ENCODE peak calls at places on chromosomes 13 and 19, in four cellular contexts. W is IMR-90; V is CD8-positive, alpha-beta T cell; R is choroid plexus epithelial cell. C is an unnamed sample.

GRCh38 chr13:20190481-20191310 is 2.0 kb downstream of the GJB2 start:
- DNase-seq in V (no peak), W (peak), R (peak), C (no peak)

GRCh38 chr13:110302986-110303385 is 4.0 kb downstream of the COL4A1 start:
- DNase-seq in W (no peak), R (no peak), V (no peak), C (no peak)

GRCh38 chr13:113941571-113942191 is 32.2 kb downstream of the C13orf46 start:
- DNase-seq in R (peak), W (no peak), V (no peak), C (no peak)

GRCh38 chr19:55688422-55689218 is 13.6 kb downstream of the EPN1 start:
- DNase-seq in V (no peak), W (no peak), R (no peak), C (no peak)

GRCh38 chr19:3855321-3855720 is 13.5 kb downstream of the ZFR2 start:
- DNase-seq in R (no peak), V (no peak), W (no peak), C (no peak)

GRCh38 chr19:34967551-34967950 is 3.5 kb upstream of the ZNF792 start:
- DNase-seq in V (no peak), R (no peak), W (no peak), C (no peak)

GRCh38 chr19:47374876-47375693 is 26.0 kb downstream of the DHX34 start:
- DNase-seq in R (no peak), V (no peak), W (no peak), C (no peak)

GRCh38 chr19:56538761-56539263 is at the start of gene ZFP28:
- DNase-seq in W (no peak), V (no peak), R (no peak), C (no peak)

GRCh38 chr13:92549275-92549674 is 677.3 kb upstream of the GPC6 start:
- DNase-seq in R (no peak), V (no peak), W (no peak), C (no peak)

GRCh38 chr13:70253834-70254233 is 145.6 kb upstream of the KLHL1 start:
- DNase-seq in R (peak), W (no peak), V (no peak), C (peak)

GRCh38 chr19:40596608-40597328 is 4.4 kb upstream of the LTBP4 start:
- DNase-seq in V (no peak), R (peak), W (peak), C (no peak)

GRCh38 chr19:5691930-5692784 is 2.1 kb downstream of the RPL36 start:
- DNase-seq in R (no peak), W (peak), V (no peak), C (no peak)

GRCh38 chr13:100728201-100728600 is 53.6 kb upstream of the TMTC4 start:
- DNase-seq in W (no peak), R (no peak), V (no peak), C (no peak)

GRCh38 chr13:59877933-59878332 is 285.8 kb downstream of the DIAPH3 start:
- DNase-seq in R (peak), W (peak), V (no peak), C (no peak)

GRCh38 chr13:43785166-43785680 is 1.5 kb downstream of the ENOX1 start:
- DNase-seq in V (no peak), R (no peak), W (peak), C (no peak)

GRCh38 chr13:43783820-43784219 is 3.0 kb downstream of the ENOX1 start:
- DNase-seq in R (peak), W (peak), V (no peak), C (no peak)

GRCh38 chr13:43782686-43783085 is 4.1 kb downstream of the ENOX1 start:
- DNase-seq in V (no peak), R (no peak), W (no peak), C (no peak)

GRCh38 chr13:43785681-43786471 is 896 bp downstream of the ENOX1 start:
- DNase-seq in W (peak), V (no peak), R (peak), C (no peak)

DNA sequence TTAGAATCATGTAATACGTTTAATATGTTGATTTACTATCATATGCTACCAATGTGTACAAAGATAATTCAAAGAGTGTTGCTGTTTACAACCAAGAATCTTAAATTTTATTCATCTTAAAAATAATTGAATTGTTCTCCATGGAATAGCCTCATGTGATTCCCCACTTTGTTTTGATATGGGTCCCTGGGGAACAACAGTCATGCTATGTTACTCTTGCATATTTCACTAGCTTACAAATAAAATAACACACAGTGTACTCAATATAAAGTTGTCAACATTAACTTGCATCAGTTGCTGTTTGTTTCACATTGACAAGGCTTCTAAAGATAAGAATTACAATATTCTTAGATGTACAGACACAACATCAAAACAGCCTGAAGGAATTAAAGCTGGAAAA is 2.3 kb downstream of the ENOX1 start:
- DNase-seq in W (no peak), V (no peak), R (peak), C (no peak)
- H3K4me3 ChIP-seq in W (no peak), V (no peak), R (no peak), C (no peak)

GRCh38 chr13:77820431-77821149 is 98.0 kb downstream of the EDNRB start:
- DNase-seq in R (no peak), W (no peak), V (no peak), C (no peak)
- TF ChIP-seq CTCF in R (peak), W (no peak), V (no peak), C (no peak)

DNA sequence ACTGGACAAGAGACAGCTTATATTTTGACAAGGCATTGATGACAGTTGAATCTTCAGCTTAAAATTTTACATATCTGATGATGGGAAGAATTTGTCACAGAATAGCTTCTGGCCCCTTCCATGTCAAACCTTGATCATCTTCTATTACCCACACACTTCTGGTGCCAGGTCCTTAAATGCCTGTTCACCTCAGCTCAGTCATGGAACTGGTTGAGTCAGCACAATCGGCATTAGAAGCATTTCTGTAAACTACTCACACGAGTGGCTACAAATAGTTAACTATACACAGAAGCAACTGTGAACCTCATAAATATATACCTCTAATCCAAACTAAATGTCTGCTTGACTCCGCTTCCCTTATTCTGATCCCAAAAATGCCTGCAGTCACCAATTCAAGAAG is 161.2 kb downstream of the FOXO1 start:
- DNase-seq in W (no peak), V (no peak), R (no peak), C (no peak)
- H3K4me3 ChIP-seq in W (no peak), V (no peak), R (no peak), C (no peak)

GRCh38 chr13:99505814-99506269 is 4.6 kb downstream of the TM9SF2 start:
- DNase-seq in V (no peak), R (peak), W (peak), C (no peak)
- TF ChIP-seq CTCF in V (peak), R (no peak), W (peak), C (peak)